ENCODE peak calls at places on chromosomes 13 and 19, in seven cellular contexts. H is body of pancreas, I is stomach, N is tibial nerve, G is HCT116, Y is uterus, F is heart left ventricle. C is an unnamed sample.

GRCh38 chr13:106513025-106513424 is 22.4 kb downstream of the EFNB2 start:
- DNase-seq in F (no peak), G (no peak), I (no peak), H (no peak), Y (no peak), N (no peak), C (no peak)

GRCh38 chr13:62933809-62934208 is 1518.2 kb upstream of the PCDH20 start:
- DNase-seq in I (no peak), F (no peak), N (no peak), G (no peak), H (no peak), Y (no peak), C (no peak)

GRCh38 chr13:29435125-29435911 is 160.2 kb downstream of the SLC7A1 start:
- DNase-seq in H (no peak), Y (peak; percentile 66), I (no peak), N (peak; percentile 8), F (no peak), G (no peak), C (no peak)

GRCh38 chr13:93420887-93421286 is 194.3 kb downstream of the GPC6 start:
- DNase-seq in G (no peak), H (no peak), Y (no peak), F (no peak), I (no peak), N (no peak), C (no peak)

GRCh38 chr13:113914333-113915011 is 50.6 kb upstream of the GAS6 start:
- DNase-seq in I (peak; percentile 19), N (no peak), H (no peak), G (no peak), Y (no peak), F (no peak), C (no peak)

GRCh38 chr13:23679214-23679613 is 109.0 kb downstream of the TNFRSF19 start:
- DNase-seq in Y (no peak), G (no peak), H (peak; percentile 37), I (no peak), F (no peak), N (no peak), C (no peak)

GRCh38 chr13:104442541-104442940 is 1376.3 kb upstream of the SLC10A2 start:
- DNase-seq in Y (no peak), N (no peak), I (no peak), G (no peak), H (no peak), F (no peak), C (no peak)

GRCh38 chr19:41928221-41928683 is at the start of gene ERFL:
- DNase-seq in F (no peak), N (no peak), G (no peak), H (no peak), Y (no peak), I (no peak), C (no peak)

GRCh38 chr13:33893559-33893958 is 75.6 kb downstream of the RFC3 start:
- DNase-seq in N (no peak), Y (no peak), I (no peak), G (no peak), F (no peak), H (no peak), C (no peak)

GRCh38 chr19:49447485-49448431 is 3.9 kb downstream of the PIH1D1 start:
- DNase-seq in I (no peak), F (no peak), H (peak; percentile 38), G (peak; percentile 50), Y (peak; percentile 42), N (no peak), C (no peak)

GRCh38 chr19:13812544-13812943 is 17.3 kb downstream of the ZSWIM4 start:
- DNase-seq in F (no peak), I (no peak), H (no peak), N (no peak), Y (no peak), G (no peak), C (no peak)

GRCh38 chr19:13817615-13818371 is 22.6 kb downstream of the ZSWIM4 start:
- DNase-seq in I (peak; percentile 87), Y (no peak), N (no peak), F (no peak), H (peak; percentile 89), G (no peak), C (no peak)

GRCh38 chr19:13813147-13813546 is 17.9 kb downstream of the ZSWIM4 start:
- DNase-seq in H (no peak), Y (no peak), N (no peak), F (no peak), G (no peak), I (no peak), C (no peak)

GRCh38 chr19:13817018-13817614 is 21.9 kb downstream of the ZSWIM4 start:
- DNase-seq in H (peak; percentile 85), I (peak; percentile 74), F (no peak), N (no peak), Y (no peak), G (no peak), C (no peak)

DNA sequence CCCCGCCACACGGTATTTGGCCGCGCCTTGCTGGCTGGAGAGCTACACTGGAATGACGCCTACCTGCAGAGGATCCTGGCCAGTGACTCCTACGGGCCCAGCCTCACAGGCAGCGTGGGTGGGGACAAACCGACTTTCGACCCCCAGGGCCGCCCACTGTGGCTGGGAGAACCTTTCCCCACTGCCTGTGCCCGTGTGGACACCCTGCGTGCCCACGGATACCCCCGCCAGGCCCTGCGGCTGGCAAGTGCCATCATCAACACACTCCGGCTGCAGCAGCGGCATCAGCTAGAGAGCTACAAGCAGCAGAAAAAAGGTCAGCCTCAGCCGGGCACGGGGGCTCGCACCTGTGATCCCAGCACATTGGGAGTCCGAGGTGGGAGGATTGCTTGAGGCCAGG is 19.3 kb downstream of the ZSWIM4 start:
- DNase-seq in H (no peak), F (no peak), Y (no peak), N (no peak), I (no peak), G (no peak), C (no peak)
- H3K9me3 ChIP-seq in H (no peaks in the 10 kb centered on the region), F (no peaks in the 10 kb centered on the region), Y (no peaks in the 10 kb centered on the region), N (no peaks in the 10 kb centered on the region), I (no peaks in the 10 kb centered on the region), G (no peaks in the 10 kb centered on the region), C (no peaks in the 10 kb centered on the region)

GRCh38 chr13:97629601-97630272 is 195.8 kb downstream of the RAP2A start:
- DNase-seq in F (no peak), Y (no peak), H (peak; percentile 29), G (no peak), I (no peak), N (no peak), C (no peak)

GRCh38 chr13:97627566-97627965 is 193.6 kb downstream of the RAP2A start:
- DNase-seq in I (no peak), N (peak; percentile 62), F (no peak), G (no peak), Y (peak; percentile 19), H (peak; percentile 32), C (no peak)

GRCh38 chr13:97630725-97631124 is 196.8 kb downstream of the RAP2A start:
- DNase-seq in Y (no peak), N (no peak), F (no peak), I (no peak), H (no peak), G (no peak), C (no peak)

DNA sequence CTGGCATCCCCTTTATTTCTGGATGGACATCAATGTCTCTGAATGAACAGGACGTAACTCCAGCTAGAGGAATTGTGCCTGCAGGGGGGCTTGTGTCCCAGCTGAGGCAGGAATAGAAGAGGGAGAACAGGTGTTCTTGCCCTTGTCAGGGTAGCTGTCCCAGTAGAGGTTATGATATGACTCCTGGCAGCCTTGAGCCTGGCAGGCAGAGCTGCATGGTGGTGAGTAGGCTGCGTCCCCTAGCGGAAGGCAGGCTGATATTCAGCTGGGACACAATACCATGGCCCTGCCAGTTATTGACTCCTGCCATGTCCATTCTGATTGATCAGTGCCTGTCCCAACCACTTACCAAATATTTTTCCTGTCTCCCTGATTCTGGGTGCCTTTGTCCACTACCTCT is 197.2 kb downstream of the RAP2A start:
- DNase-seq in Y (no peak), G (no peak), F (no peak), I (no peak), H (no peak), N (no peak), C (no peak)
- TF ChIP-seq CTCF in Y (no peak), G (no peak), F (no peak), I (no peak), H (no peak), N (no peak), C (no peak)

GRCh38 chr19:3194703-3195087 is 9.0 kb downstream of the NCLN start:
- DNase-seq in N (no peak), G (no peak), H (no peak), I (no peak), Y (no peak), F (no peak), C (no peak)

GRCh38 chr19:3192684-3193083 is 7.0 kb downstream of the NCLN start:
- DNase-seq in H (no peak), N (no peak), Y (no peak), I (no peak), G (no peak), F (no peak), C (no peak)

GRCh38 chr19:3194063-3194702 is 8.5 kb downstream of the NCLN start:
- DNase-seq in H (no peak), Y (no peak), G (no peak), N (no peak), I (no peak), F (no peak), C (no peak)

GRCh38 chr19:3192228-3192635 is 6.5 kb downstream of the NCLN start:
- DNase-seq in Y (no peak), I (no peak), G (no peak), H (no peak), F (no peak), N (no peak), C (no peak)

DNA sequence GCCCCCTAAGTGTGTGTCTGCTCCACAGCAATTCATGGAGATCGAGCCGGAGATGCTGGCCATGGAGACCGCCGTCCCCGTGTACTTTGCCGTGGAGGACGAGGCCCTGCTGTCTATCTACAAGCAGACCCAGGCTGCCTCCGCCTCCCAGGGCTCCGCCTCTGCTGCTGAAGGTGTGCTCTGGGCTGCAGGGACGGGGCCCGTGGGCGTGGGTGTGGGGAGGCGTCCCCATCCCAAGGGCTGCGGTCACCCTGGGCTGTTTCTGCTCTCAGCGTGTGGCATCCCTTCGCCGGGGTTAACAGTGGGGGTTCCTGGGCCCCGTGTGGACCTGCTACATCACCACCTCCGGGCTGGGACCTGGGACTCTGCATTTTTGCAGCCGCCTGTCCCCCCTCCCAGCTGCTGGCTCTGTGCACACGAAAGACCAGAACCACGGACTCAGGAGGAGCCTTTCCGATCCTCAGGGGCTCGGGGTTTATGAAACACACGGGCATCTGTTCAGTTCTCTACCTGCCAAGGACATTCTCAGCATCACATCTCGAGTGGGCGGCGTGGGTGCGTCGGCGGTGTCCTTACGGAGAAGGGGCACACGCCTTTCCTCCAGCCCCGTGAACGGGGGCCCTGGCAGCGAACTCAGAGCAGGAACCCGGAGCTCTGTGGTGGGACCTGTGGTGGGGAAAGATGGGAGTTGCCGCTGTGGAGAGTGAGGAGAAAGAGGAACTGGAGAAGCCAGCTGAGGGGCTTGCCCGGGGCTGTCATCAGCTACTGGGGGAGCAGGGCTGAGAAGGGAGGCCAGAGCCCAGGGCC is 7.7 kb downstream of the NCLN start:
- DNase-seq in H (no peak), G (no peak), F (no peak), N (no peak), Y (no peak), I (no peak), C (no peak)
- TF ChIP-seq POLR2A in H (no peak), G (no peak), F (no peak), N (no peak), Y (no peak), I (no peak), C (no peak)

DNA sequence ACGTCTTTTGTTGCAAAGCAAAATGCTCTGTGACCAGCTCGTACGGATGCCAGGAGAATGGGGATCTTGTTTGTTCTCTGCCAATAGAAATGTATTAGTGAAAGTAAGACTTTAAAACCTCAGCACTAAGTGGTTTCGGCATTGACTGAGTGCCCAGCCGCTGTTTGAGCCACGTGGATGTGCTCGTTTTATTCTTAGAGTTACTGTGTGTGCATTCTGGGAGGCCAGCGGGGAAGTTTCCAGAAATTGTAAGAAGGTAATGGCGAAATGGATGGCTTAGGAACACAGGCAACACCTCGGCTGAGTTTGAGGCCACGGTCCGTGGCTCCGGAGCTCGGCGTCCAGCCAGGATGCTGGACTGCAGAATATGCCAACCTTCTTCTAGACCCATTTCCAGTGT is 117.0 kb upstream of the USP29 start:
- DNase-seq in G (no peak), I (no peak), N (no peak), H (no peak), Y (no peak), F (no peak), C (no peak)
- H3K9me3 ChIP-seq in G (peaks cover 6% of the 10 kb centered on the region), I (peaks cover 18% of the 10 kb centered on the region), N (no peaks in the 10 kb centered on the region), H (no peaks in the 10 kb centered on the region), Y (no peaks in the 10 kb centered on the region), F (no peaks in the 10 kb centered on the region), C (peaks cover 58% of the 10 kb centered on the region)